ENCODE peak calls at places on chromosomes 3 and 15, in four cellular contexts. N is colonic mucosa, R is fibroblast of pulmonary artery, U is OCI-LY7. A is an unnamed sample.

GRCh38 chr15:57914350-57915055 is 151.0 kb downstream of the ALDH1A2 start:
- DNase-seq in N (peak; percentile 54), R (no peak), U (no peak), A (no peak)

GRCh38 chr3:154428369-154429206 is 1.4 kb downstream of the GPR149 start:
- DNase-seq in N (no peak), R (peak; percentile 0), U (no peak), A (no peak)

GRCh38 chr3:133591271-133591742 is 17.8 kb downstream of the CDV3 start:
- DNase-seq in N (no peak), R (peak; percentile 75), U (no peak), A (no peak)

GRCh38 chr15:28919201-28919627 is 33.4 kb downstream of the APBA2 start:
- DNase-seq in N (no peak), R (no peak), U (no peak), A (no peak)

GRCh38 chr3:46008058-46008457 is 12.4 kb upstream of the FYCO1 start:
- DNase-seq in N (no peak), R (no peak), U (no peak), A (no peak)

GRCh38 chr3:45497963-45498362 is 96.6 kb upstream of the LIMD1 start:
- DNase-seq in N (no peak), R (no peak), U (no peak), A (no peak)

GRCh38 chr15:45242289-45242688 is 9.7 kb upstream of the SLC28A2 start:
- DNase-seq in N (no peak), R (peak; percentile 8), U (peak; percentile 42), A (no peak)

GRCh38 chr3:80060664-80061063 is 292.9 kb upstream of the ROBO1 start:
- DNase-seq in N (no peak), R (peak; percentile 29), U (no peak), A (no peak)

GRCh38 chr15:92384391-92384790 is 9.3 kb upstream of the ST8SIA2 start:
- DNase-seq in N (no peak), R (no peak), U (no peak), A (no peak)

GRCh38 chr15:92385096-92385495 is 8.6 kb upstream of the ST8SIA2 start:
- DNase-seq in N (no peak), R (no peak), U (no peak), A (no peak)

GRCh38 chr15:92383528-92384326 is 10.0 kb upstream of the ST8SIA2 start:
- DNase-seq in N (peak; percentile 39), R (peak; percentile 13), U (no peak), A (peak; percentile 39)
- TF ChIP-seq CTCF in N (peak; percentile 68), R (peak; percentile 72), U (peak; percentile 70), A (peak; percentile 74)

DNA sequence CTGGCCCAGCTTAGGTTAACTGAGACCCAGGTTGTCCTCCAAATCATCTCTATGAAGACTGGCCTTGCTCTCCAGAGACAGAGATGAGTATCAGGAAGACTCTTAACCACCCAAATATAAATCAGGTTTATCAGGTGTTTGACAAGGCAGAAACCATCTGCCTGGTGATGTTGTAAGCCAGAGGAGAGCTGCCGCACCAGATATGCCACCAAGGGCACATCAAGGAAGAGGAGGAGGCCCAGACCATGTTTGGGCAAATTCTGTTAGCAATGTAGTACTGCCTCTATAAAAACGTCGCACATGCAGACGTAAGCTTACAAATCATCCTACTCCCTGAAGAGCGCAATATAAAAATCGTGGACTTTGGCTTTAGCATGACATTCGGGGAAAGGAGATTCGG is 21.0 kb upstream of the RPL32 start:
- DNase-seq in N (no peak), R (no peak), U (no peak), A (no peak)
- TF ChIP-seq CTCF in N (no peak), R (no peak), U (no peak), A (no peak)

GRCh38 chr3:87694678-87695077 is 364.1 kb downstream of the CGGBP1 start:
- DNase-seq in N (no peak), R (no peak), U (no peak), A (no peak)
- TF ChIP-seq CTCF in N (no peak), R (no peak), U (no peak), A (no peak)

GRCh38 chr3:11211531-11212300 is 57.4 kb downstream of the HRH1 start:
- DNase-seq in N (no peak), R (peak; percentile 61), U (no peak), A (no peak)
- TF ChIP-seq CTCF in N (no peak), R (peak; percentile 40), U (no peak), A (no peak)

GRCh38 chr15:63818191-63818590 is 15.6 kb downstream of the HERC1 start:
- DNase-seq in N (peak; percentile 30), R (peak; percentile 75), U (no peak), A (no peak)
- TF ChIP-seq CTCF in N (no peak), R (peak; percentile 51), U (no peak), A (no peak)

GRCh38 chr3:113660901-113661300 is 35.5 kb downstream of the USF3 start:
- DNase-seq in N (no peak), R (no peak), U (peak; percentile 39), A (no peak)
- TF ChIP-seq CTCF in N (no peak), R (no peak), U (no peak), A (no peak)